ENCODE peak calls at places on chromosomes 4 and X, in five cellular contexts. One of them, this sample, is unnamed.

GRCh38 chr4:6119507-6120020 is 80.8 kb downstream of the JAKMIP1 start:
- DNase-seq in endodermal cell: peak
- DNase-seq in ecto neural progenitor cell: no peak
- DNase-seq in fibroblast of mammary gland: no peak
- DNase-seq in endothelial cell of umbilical vein: no peak
- DNase-seq in this sample: no peak

GRCh38 chr4:63589796-63590195 is 819.5 kb downstream of the TECRL start:
- DNase-seq in endodermal cell: peak
- DNase-seq in ecto neural progenitor cell: peak
- DNase-seq in fibroblast of mammary gland: no peak
- DNase-seq in endothelial cell of umbilical vein: no peak
- DNase-seq in this sample: peak

GRCh38 chr4:184253072-184253420 is 35.4 kb upstream of the ENPP6 start:
- DNase-seq in endodermal cell: no peak
- DNase-seq in ecto neural progenitor cell: no peak
- DNase-seq in fibroblast of mammary gland: no peak
- DNase-seq in endothelial cell of umbilical vein: no peak
- DNase-seq in this sample: no peak

GRCh38 chr4:130336585-130337217 is 1240.7 kb downstream of the C4orf33 start:
- DNase-seq in endodermal cell: no peak
- DNase-seq in ecto neural progenitor cell: no peak
- DNase-seq in fibroblast of mammary gland: peak
- DNase-seq in endothelial cell of umbilical vein: peak
- DNase-seq in this sample: no peak

GRCh38 chr4:26235500-26235899 is 85.3 kb upstream of the RBPJ start:
- DNase-seq in endodermal cell: no peak
- DNase-seq in ecto neural progenitor cell: no peak
- DNase-seq in fibroblast of mammary gland: peak
- DNase-seq in endothelial cell of umbilical vein: no peak
- DNase-seq in this sample: no peak

GRCh38 chr4:112895785-112896184 is 153.7 kb upstream of the ANK2 start:
- DNase-seq in endodermal cell: peak
- DNase-seq in ecto neural progenitor cell: peak
- DNase-seq in fibroblast of mammary gland: peak
- DNase-seq in endothelial cell of umbilical vein: no peak
- DNase-seq in this sample: peak

GRCh38 chrX:38107028-38107427 is 100.7 kb downstream of the SYTL5 start:
- DNase-seq in endodermal cell: no peak
- DNase-seq in ecto neural progenitor cell: no peak
- DNase-seq in fibroblast of mammary gland: no peak
- DNase-seq in endothelial cell of umbilical vein: no peak
- DNase-seq in this sample: no peak

GRCh38 chr4:69032847-69033638 is 63.2 kb upstream of the UGT2B7 start:
- DNase-seq in endodermal cell: no peak
- DNase-seq in ecto neural progenitor cell: no peak
- DNase-seq in fibroblast of mammary gland: peak
- DNase-seq in endothelial cell of umbilical vein: no peak
- DNase-seq in this sample: no peak

GRCh38 chr4:136009258-136009832 is 1522.9 kb downstream of the PCDH18 start:
- DNase-seq in endodermal cell: peak
- DNase-seq in ecto neural progenitor cell: no peak
- DNase-seq in fibroblast of mammary gland: no peak
- DNase-seq in endothelial cell of umbilical vein: no peak
- DNase-seq in this sample: no peak

GRCh38 chr4:147096667-147097604 is 151.3 kb upstream of the TTC29 start:
- DNase-seq in endodermal cell: no peak
- DNase-seq in ecto neural progenitor cell: no peak
- DNase-seq in fibroblast of mammary gland: peak
- DNase-seq in endothelial cell of umbilical vein: peak
- DNase-seq in this sample: no peak

GRCh38 chr4:152843476-152844107 is 63.8 kb downstream of the ARFIP1 start:
- DNase-seq in endodermal cell: peak
- DNase-seq in ecto neural progenitor cell: no peak
- DNase-seq in fibroblast of mammary gland: no peak
- DNase-seq in endothelial cell of umbilical vein: no peak
- DNase-seq in this sample: peak